ENCODE peak calls at places on chromosomes 5 and 9, in ten cellular contexts. T is fibroblast of lung; P is breast epithelium; G is NT2/D1; E is ovary; N is MM.1S; S is gastrocnemius medialis; L is CD4-positive, CD25-positive, alpha-beta regulatory T cell; B is psoas muscle; Y is A549. X is an unnamed sample.

GRCh38 chr9:13131396-13131795 is 148.1 kb downstream of the MPDZ start:
- DNase-seq in T (no peak), P (no peak), G (no peak), E (no peak), N (no peak), S (no peak), L (no peak), B (no peak), Y (no peak), X (no peak)

GRCh38 chr5:56101180-56101579 is 106.4 kb upstream of the IL6ST start:
- DNase-seq in T (no peak), P (no peak), G (no peak), E (no peak), N (no peak), S (no peak), L (no peak), B (no peak), Y (no peak), X (no peak)

GRCh38 chr9:16425572-16425971 is 444.9 kb downstream of the BNC2 start:
- DNase-seq in T (peak; percentile 79), P (no peak), G (no peak), E (no peak), N (no peak), S (no peak), L (no peak), B (no peak), Y (no peak), X (no peak)

GRCh38 chr9:91930475-91930874 is 19.6 kb downstream of the ROR2 start:
- DNase-seq in T (peak; percentile 44), P (no peak), G (no peak), E (no peak), N (no peak), S (no peak), L (no peak), B (no peak), Y (no peak), X (no peak)

GRCh38 chr5:10567781-10568321 is 4.0 kb downstream of the ANKRD33B start:
- DNase-seq in T (peak; percentile 45), P (no peak), G (no peak), E (no peak), N (no peak), S (no peak), L (no peak), B (no peak), Y (no peak), X (no peak)

GRCh38 chr5:139707445-139708003 is 59.4 kb downstream of the CXXC5 start:
- DNase-seq in T (no peak), P (no peak), G (no peak), E (no peak), N (no peak), S (no peak), L (no peak), B (no peak), Y (no peak), X (no peak)

GRCh38 chr9:89410709-89411111 is 87.2 kb downstream of the SEMA4D start:
- DNase-seq in T (no peak), P (no peak), G (no peak), E (no peak), N (no peak), S (no peak), L (peak; percentile 56), B (peak; percentile 23), Y (no peak), X (no peak)

GRCh38 chr5:153476767-153477166 is 13.7 kb upstream of the GRIA1 start:
- DNase-seq in T (peak; percentile 89), P (no peak), G (no peak), E (no peak), N (no peak), S (no peak), L (no peak), B (no peak), Y (no peak), X (no peak)

GRCh38 chr5:30142432-30142831 is 1051.1 kb upstream of the CDH6 start:
- DNase-seq in T (no peak), P (no peak), G (no peak), E (no peak), N (no peak), S (no peak), L (no peak), B (no peak), Y (no peak), X (no peak)

GRCh38 chr5:19880859-19881436 is 107.1 kb downstream of the CDH18 start:
- DNase-seq in T (no peak), P (no peak), G (peak; percentile 18), E (no peak), N (no peak), S (no peak), L (no peak), B (no peak), Y (no peak), X (no peak)

GRCh38 chr9:31445960-31446359 is 938.5 kb upstream of the ACO1 start:
- DNase-seq in T (no peak), P (no peak), G (no peak), E (no peak), N (no peak), S (no peak), L (no peak), B (no peak), Y (no peak), X (no peak)

GRCh38 chr9:107322643-107323042 is 39.6 kb downstream of the RAD23B start:
- DNase-seq in T (no peak), P (no peak), G (no peak), E (no peak), N (no peak), S (no peak), L (no peak), B (no peak), Y (no peak), X (no peak)

GRCh38 chr5:86644843-86645242 is 27.1 kb downstream of the COX7C start:
- DNase-seq in T (no peak), P (no peak), G (no peak), E (no peak), N (no peak), S (no peak), L (no peak), B (no peak), Y (no peak), X (no peak)

GRCh38 chr5:86640998-86641397 is 23.3 kb downstream of the COX7C start:
- DNase-seq in T (no peak), P (no peak), G (no peak), E (no peak), N (no peak), S (no peak), L (no peak), B (no peak), Y (no peak), X (no peak)

DNA sequence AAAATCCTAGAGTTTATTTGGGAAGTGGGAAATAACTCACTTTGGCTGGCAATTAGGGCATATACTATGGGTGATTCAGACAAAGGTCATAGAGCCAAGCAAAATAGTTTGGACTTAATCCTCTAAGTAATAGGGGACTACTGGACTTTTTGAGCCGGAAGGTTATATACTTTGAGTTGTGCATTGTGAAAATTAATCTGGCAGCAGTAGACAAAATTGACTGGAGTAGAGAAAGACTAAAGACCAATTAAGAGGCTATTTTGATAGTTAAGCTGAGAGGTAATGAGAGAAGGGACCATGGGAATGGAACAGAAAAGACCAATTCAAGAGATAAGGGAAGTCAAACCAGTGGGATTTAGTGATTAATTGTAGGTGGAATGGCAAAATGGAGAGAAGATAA is 28.9 kb downstream of the COX7C start:
- DNase-seq in T (no peak), P (no peak), G (no peak), E (no peak), N (no peak), S (no peak), L (no peak), B (no peak), Y (no peak), X (no peak)
- H3K4me1 ChIP-seq in T (no peaks in the 10 kb centered on the region), P (no peaks in the 10 kb centered on the region), G (peaks cover 2% of the 10 kb centered on the region), E (no peaks in the 10 kb centered on the region), N (no peaks in the 10 kb centered on the region), S (no peaks in the 10 kb centered on the region), L (no peaks in the 10 kb centered on the region), B (no peaks in the 10 kb centered on the region), Y (no peaks in the 10 kb centered on the region), X (no peaks in the 10 kb centered on the region)

GRCh38 chr9:113178087-113178486 is 27.3 kb downstream of the SLC31A2 start:
- DNase-seq in T (peak; percentile 86), P (no peak), G (no peak), E (no peak), N (no peak), S (no peak), L (no peak), B (no peak), Y (no peak), X (no peak)
- H3K4me1 ChIP-seq in T (no peaks in the 10 kb centered on the region), P (no peaks in the 10 kb centered on the region), G (no peaks in the 10 kb centered on the region), E (no peaks in the 10 kb centered on the region), N (peaks cover 11% of the 10 kb centered on the region), S (no peaks in the 10 kb centered on the region), L (no peaks in the 10 kb centered on the region), B (no peaks in the 10 kb centered on the region), Y (no peaks in the 10 kb centered on the region), X (no peaks in the 10 kb centered on the region)

GRCh38 chr9:136527721-136528710 is 17.8 kb downstream of the NOTCH1 start:
- DNase-seq in T (no peak), P (no peak), G (no peak), E (no peak), N (no peak), S (no peak), L (no peak), B (no peak), Y (peak; percentile 48), X (no peak)

GRCh38 chr9:136526625-136527066 is 19.2 kb downstream of the NOTCH1 start:
- DNase-seq in T (no peak), P (no peak), G (no peak), E (no peak), N (no peak), S (peak; percentile 45), L (no peak), B (no peak), Y (no peak), X (no peak)

GRCh38 chr9:136525207-136525606 is 20.6 kb downstream of the NOTCH1 start:
- DNase-seq in T (no peak), P (no peak), G (no peak), E (no peak), N (no peak), S (peak; percentile 69), L (no peak), B (peak; percentile 78), Y (no peak), X (no peak)

GRCh38 chr9:136527131-136527530 is 18.7 kb downstream of the NOTCH1 start:
- DNase-seq in T (no peak), P (no peak), G (no peak), E (no peak), N (no peak), S (no peak), L (no peak), B (no peak), Y (no peak), X (no peak)

GRCh38 chr9:136525841-136526499 is 19.9 kb downstream of the NOTCH1 start:
- DNase-seq in T (no peak), P (no peak), G (no peak), E (no peak), N (no peak), S (peak; percentile 65), L (no peak), B (no peak), Y (no peak), X (no peak)
- H3K4me1 ChIP-seq in T (no peaks in the 10 kb centered on the region), P (no peaks in the 10 kb centered on the region), G (peaks cover 20% of the 10 kb centered on the region), E (no peaks in the 10 kb centered on the region), N (no peaks in the 10 kb centered on the region), S (peaks cover 63% of the 10 kb centered on the region), L (peaks cover 24% of the 10 kb centered on the region), B (peaks cover 65% of the 10 kb centered on the region), Y (peaks cover 52% of the 10 kb centered on the region), X (peaks cover 98% of the 10 kb centered on the region)

DNA sequence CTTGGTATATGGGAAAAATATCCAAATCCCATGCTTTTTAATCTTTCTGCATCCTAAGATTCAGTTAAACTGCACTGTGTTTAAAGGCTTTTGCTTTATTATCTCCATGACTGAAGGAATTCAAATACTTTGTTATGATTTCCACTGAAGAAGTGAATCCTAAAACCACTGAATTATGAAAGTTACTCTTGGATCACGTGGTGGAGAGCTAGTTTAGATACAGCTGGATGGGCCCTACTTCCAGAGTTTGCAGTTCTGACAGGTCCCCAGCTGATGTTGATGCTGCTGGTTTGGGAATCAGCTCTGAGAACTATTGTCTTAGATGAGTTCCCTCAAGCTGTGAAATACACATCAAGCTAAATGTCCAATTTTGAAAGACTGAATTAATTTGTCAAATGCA is 5.0 kb downstream of the DAB2 start:
- DNase-seq in T (no peak), P (no peak), G (no peak), E (no peak), N (no peak), S (no peak), L (no peak), B (no peak), Y (no peak), X (no peak)
- H3K4me1 ChIP-seq in T (peaks cover 19% of the 10 kb centered on the region), P (peaks cover 3% of the 10 kb centered on the region), G (no peaks in the 10 kb centered on the region), E (peaks cover 29% of the 10 kb centered on the region), N (no peaks in the 10 kb centered on the region), S (peaks cover 28% of the 10 kb centered on the region), L (peaks cover 7% of the 10 kb centered on the region), B (peaks cover 5% of the 10 kb centered on the region), Y (peaks cover 33% of the 10 kb centered on the region), X (peaks cover 17% of the 10 kb centered on the region)